ENCODE peak calls at places on chromosomes 11 and 22, in six cellular contexts. O, W, Q, I, D and A are unnamed samples.

GRCh38 chr11:43582837-43583462 is 97.6 kb upstream of the HSD17B12 start:
- DNase-seq in O (no peak), I (no peak), D (no peak), W (no peak), Q (no peak), A (no peak)

GRCh38 chr11:57459112-57460016 is 964 bp upstream of the RTN4RL2 start:
- DNase-seq in Q (peak), I (no peak), D (no peak), O (no peak), W (no peak), A (no peak)

GRCh38 chr11:10584071-10584501 is 15.6 kb upstream of the LYVE1 start:
- DNase-seq in D (no peak), Q (no peak), W (peak), I (peak), O (no peak), A (no peak)

GRCh38 chr11:16001899-16002426 is 354.4 kb downstream of the SOX6 start:
- DNase-seq in Q (peak), O (no peak), I (no peak), W (peak), D (no peak), A (peak)

GRCh38 chr11:17921620-17922473 is 91.0 kb downstream of the SERGEF start:
- DNase-seq in Q (no peak), O (no peak), W (peak), D (peak), I (no peak), A (no peak)

GRCh38 chr11:118939948-118940598 is 14.3 kb upstream of the BCL9L start:
- DNase-seq in D (peak), W (no peak), I (no peak), Q (no peak), O (no peak), A (no peak)

GRCh38 chr11:55106391-55106790 is 155.6 kb upstream of the TRIM48 start:
- DNase-seq in Q (no peak), D (no peak), I (no peak), O (no peak), W (no peak), A (no peak)

GRCh38 chr22:19215360-19215759 is 36.8 kb upstream of the SLC25A1 start:
- DNase-seq in O (no peak), D (no peak), Q (no peak), W (no peak), I (no peak), A (no peak)

GRCh38 chr11:69559181-69559580 is 77.7 kb downstream of the LINC01488 start:
- DNase-seq in D (no peak), O (no peak), Q (no peak), I (no peak), W (no peak), A (no peak)

GRCh38 chr11:70597006-70597555 is 198.8 kb downstream of the CTTN start:
- DNase-seq in D (no peak), W (no peak), I (no peak), Q (no peak), O (no peak), A (no peak)

GRCh38 chr22:43563571-43563970 is 151.8 kb downstream of the MPPED1 start:
- DNase-seq in Q (no peak), D (no peak), W (no peak), I (no peak), O (no peak), A (no peak)

GRCh38 chr11:113331436-113331835 is 17.1 kb downstream of the TTC12 start:
- DNase-seq in Q (no peak), O (no peak), I (no peak), W (no peak), D (no peak), A (no peak)

GRCh38 chr22:49005557-49005956 is 822.1 kb downstream of the BRD1 start:
- DNase-seq in O (no peak), D (no peak), W (no peak), Q (no peak), I (no peak), A (no peak)

GRCh38 chr11:96137357-96137756 is 205.6 kb downstream of the MAML2 start:
- DNase-seq in I (no peak), Q (no peak), O (no peak), W (peak), D (no peak), A (no peak)

GRCh38 chr11:69636512-69636866 is 4.5 kb upstream of the CCND1 start:
- DNase-seq in Q (peak), I (peak), O (peak), D (no peak), W (peak), A (peak)

GRCh38 chr22:35274154-35274871 is 17.0 kb downstream of the HMGXB4 start:
- DNase-seq in I (no peak), D (no peak), W (no peak), O (no peak), Q (no peak), A (no peak)

GRCh38 chr22:35275580-35275979 is 18.3 kb downstream of the HMGXB4 start:
- DNase-seq in I (no peak), D (no peak), Q (no peak), W (no peak), O (no peak), A (peak)

DNA sequence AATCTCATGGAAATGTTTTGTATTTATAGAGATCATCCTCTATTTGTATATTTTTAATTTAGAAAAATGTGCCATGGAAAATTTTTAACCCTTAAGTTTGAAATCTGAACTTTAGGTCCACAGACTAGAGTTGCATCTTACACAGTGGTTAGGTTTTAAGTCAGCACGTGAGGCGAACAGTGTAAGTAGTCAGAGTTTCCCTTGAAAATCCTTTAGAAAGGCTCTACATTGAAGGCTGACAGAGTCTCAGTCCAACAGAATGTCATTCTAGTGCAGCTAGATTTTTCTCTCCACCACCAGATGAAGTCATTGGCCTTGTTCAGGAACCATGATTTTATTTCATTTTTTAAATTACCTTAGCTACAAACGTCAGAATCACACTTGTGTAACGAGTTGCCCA is 18.7 kb downstream of the HMGXB4 start:
- DNase-seq in I (no peak), W (no peak), O (no peak), D (no peak), Q (no peak), A (no peak)
- TF ChIP-seq CTCF in I (no peak), W (no peak), O (no peak), D (no peak), Q (no peak), A (no peak)

GRCh38 chr22:42500164-42500835 is 19.3 kb downstream of the RRP7A start:
- DNase-seq in W (peak), I (peak), D (peak), O (peak), Q (peak), A (no peak)
- TF ChIP-seq CTCF in W (no peak), I (no peak), D (no peak), O (no peak), Q (no peak), A (no peak)

GRCh38 chr22:37045958-37046357 is 5.6 kb upstream of the KCTD17 start:
- DNase-seq in O (no peak), D (no peak), I (no peak), Q (no peak), W (peak), A (peak)
- TF ChIP-seq CTCF in O (peak), D (peak), I (no peak), Q (peak), W (peak), A (peak)

GRCh38 chr11:1919428-1920127 is at the start of gene TNNT3:
- DNase-seq in Q (no peak), W (no peak), I (no peak), O (peak), D (no peak), A (no peak)
- TF ChIP-seq CTCF in Q (no peak), W (peak), I (no peak), O (peak), D (no peak), A (no peak)

GRCh38 chr22:40156001-40156516 is 21.7 kb upstream of the TNRC6B start:
- DNase-seq in Q (peak), I (peak), O (no peak), W (peak), D (peak), A (peak)
- TF ChIP-seq CTCF in Q (peak), I (no peak), O (peak), W (peak), D (peak), A (peak)

DNA sequence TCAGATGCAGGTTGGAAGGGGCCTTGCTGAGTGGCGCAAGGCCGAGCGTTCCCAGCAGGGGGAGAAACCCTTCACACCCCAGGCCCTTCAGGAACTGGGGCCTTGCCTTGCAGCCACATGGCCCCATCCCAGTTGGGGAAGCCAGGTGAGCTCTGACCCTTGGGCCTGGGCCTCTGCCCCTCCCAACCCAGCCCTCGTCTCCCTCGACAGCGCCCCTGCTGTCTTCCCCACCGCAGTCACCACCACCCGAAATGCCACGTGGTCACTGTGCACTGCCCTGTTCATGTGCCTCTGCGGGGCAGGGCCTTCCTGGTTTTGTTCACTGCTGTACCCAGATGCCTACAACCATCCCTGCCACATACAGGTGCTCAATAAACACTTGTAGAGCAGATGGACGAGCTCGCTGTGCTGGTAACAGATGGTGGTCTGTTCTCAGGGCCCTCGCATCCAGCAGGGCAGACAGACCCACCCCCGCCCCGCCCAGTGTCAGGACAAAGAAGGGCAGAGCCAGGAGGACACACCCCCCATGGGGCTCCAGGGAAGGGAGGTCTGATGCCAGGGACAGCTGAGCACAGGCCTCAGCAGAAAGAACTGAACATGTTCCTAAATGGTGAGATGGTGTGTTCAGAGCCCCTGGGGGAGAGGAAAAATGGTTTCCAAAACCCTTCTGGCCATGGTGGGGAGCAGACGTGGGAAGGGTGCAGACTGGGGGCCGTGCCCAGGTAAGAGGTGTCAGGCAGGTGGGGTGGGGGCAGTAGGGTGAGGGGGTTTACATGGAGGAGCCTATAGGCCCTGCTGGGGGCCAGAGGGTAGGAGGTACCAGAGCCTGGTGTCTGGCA is 3.7 kb downstream of the POLR2L start:
- DNase-seq in D (no peak), W (peak), I (no peak), O (no peak), Q (no peak), A (no peak)
- TF ChIP-seq CTCF in D (no peak), W (peak), I (no peak), O (peak), Q (no peak), A (peak)

GRCh38 chr11:58727415-58727797 is 4.3 kb downstream of the GLYAT start:
- DNase-seq in O (no peak), I (no peak), W (no peak), D (no peak), Q (no peak), A (no peak)
- TF ChIP-seq CTCF in O (no peak), I (no peak), W (no peak), D (no peak), Q (no peak), A (no peak)

GRCh38 chr11:13702071-13702470 is 33.6 kb downstream of the FAR1 start:
- DNase-seq in W (no peak), D (no peak), I (no peak), Q (no peak), O (no peak), A (no peak)

GRCh38 chr11:13699870-13700269 is 31.4 kb downstream of the FAR1 start:
- DNase-seq in I (no peak), Q (no peak), O (no peak), D (no peak), W (no peak), A (no peak)

GRCh38 chr11:13698147-13698546 is 29.7 kb downstream of the FAR1 start:
- DNase-seq in I (no peak), Q (no peak), D (no peak), O (no peak), W (no peak), A (no peak)

GRCh38 chr11:13699041-13699440 is 30.6 kb downstream of the FAR1 start:
- DNase-seq in D (no peak), W (no peak), I (no peak), Q (no peak), O (no peak), A (no peak)

GRCh38 chr11:13701506-13701905 is 33.0 kb downstream of the FAR1 start:
- DNase-seq in I (no peak), W (no peak), O (no peak), D (no peak), Q (no peak), A (no peak)
- TF ChIP-seq CTCF in I (no peak), W (no peak), O (no peak), D (no peak), Q (no peak), A (no peak)